ENCODE peak calls at places on chromosomes 2 and 18, in nine cellular contexts. Z is Peyer's patch, F is lower lobe of right lung, M is A549, L is lung, W is right lobe of liver, J is psoas muscle, A is foreskin fibroblast, C is cardiac muscle cell. I is an unnamed sample.

GRCh38 chr2:137262600-137262999 is 497.3 kb downstream of the THSD7B start:
- DNase-seq in Z (no peak), F (no peak), M (no peak), L (no peak), W (no peak), J (no peak), A (no peak), C (no peak), I (no peak)

GRCh38 chr2:47112665-47113435 is 42.3 kb downstream of the STPG4 start:
- DNase-seq in Z (no peak), F (no peak), M (no peak), L (no peak), W (no peak), J (no peak), A (no peak), C (no peak), I (no peak)

GRCh38 chr18:1846640-1847039 is 724.7 kb downstream of the METTL4 start:
- DNase-seq in Z (no peak), F (no peak), M (no peak), L (no peak), W (no peak), J (no peak), A (no peak), C (peak), I (no peak)

GRCh38 chr18:69795785-69796184 is 151.9 kb downstream of the CD226 start:
- DNase-seq in Z (no peak), F (no peak), M (no peak), L (no peak), W (no peak), J (no peak), A (peak), C (no peak), I (no peak)

GRCh38 chr2:200913654-200914053 is 24.5 kb downstream of the NIF3L1 start:
- DNase-seq in Z (no peak), F (no peak), M (no peak), L (no peak), W (no peak), J (no peak), A (peak), C (peak), I (no peak)

GRCh38 chr18:62739911-62740310 is 24.6 kb downstream of the PHLPP1 start:
- DNase-seq in Z (no peak), F (no peak), M (no peak), L (no peak), W (peak), J (no peak), A (no peak), C (no peak), I (peak)

GRCh38 chr2:204187513-204188088 is 251.0 kb downstream of the ICOS start:
- DNase-seq in Z (no peak), F (no peak), M (no peak), L (no peak), W (no peak), J (no peak), A (no peak), C (no peak), I (no peak)

GRCh38 chr2:241965931-241966412 is 96.4 kb downstream of the RTP5 start:
- DNase-seq in Z (peak), F (no peak), M (no peak), L (peak), W (peak), J (no peak), A (peak), C (peak), I (no peak)

GRCh38 chr2:235852528-235852920 is 315.7 kb downstream of the GBX2 start:
- DNase-seq in Z (no peak), F (no peak), M (no peak), L (no peak), W (no peak), J (no peak), A (no peak), C (no peak), I (no peak)

GRCh38 chr2:204871246-204871953 is 326.1 kb downstream of the PARD3B start:
- DNase-seq in Z (no peak), F (no peak), M (peak), L (no peak), W (no peak), J (no peak), A (peak), C (peak), I (no peak)

GRCh38 chr18:58180738-58181353 is 136.8 kb downstream of the NEDD4L start:
- DNase-seq in Z (no peak), F (no peak), M (peak), L (no peak), W (peak), J (no peak), A (peak), C (peak), I (peak)

GRCh38 chr2:3145471-3146027 is 232.1 kb downstream of the EIPR1 start:
- DNase-seq in Z (no peak), F (no peak), M (no peak), L (no peak), W (no peak), J (no peak), A (no peak), C (no peak), I (no peak)

GRCh38 chr18:24227976-24228660 is 89.3 kb downstream of the CABYR start:
- DNase-seq in Z (no peak), F (no peak), M (peak), L (no peak), W (no peak), J (no peak), A (peak), C (no peak), I (no peak)

GRCh38 chr2:120267348-120267747 is 14.7 kb downstream of the RALB start:
- DNase-seq in Z (no peak), F (no peak), M (no peak), L (no peak), W (no peak), J (no peak), A (no peak), C (no peak), I (no peak)

GRCh38 chr2:35428548-35428947 is 927.0 kb upstream of the CRIM1 start:
- DNase-seq in Z (no peak), F (peak), M (peak), L (no peak), W (no peak), J (no peak), A (no peak), C (peak), I (peak)

GRCh38 chr2:181058378-181059269 is 78.2 kb downstream of the UBE2E3 start:
- DNase-seq in Z (no peak), F (no peak), M (peak), L (no peak), W (no peak), J (no peak), A (peak), C (peak), I (no peak)

GRCh38 chr2:226797289-226797988 is 2.2 kb downstream of the IRS1 start:
- DNase-seq in Z (peak), F (peak), M (no peak), L (no peak), W (peak), J (peak), A (peak), C (no peak), I (no peak)

GRCh38 chr2:147368306-147368705 is 476.5 kb upstream of the ACVR2A start:
- DNase-seq in Z (no peak), F (no peak), M (no peak), L (no peak), W (no peak), J (no peak), A (no peak), C (peak), I (no peak)

GRCh38 chr2:223560704-223561435 is 41.3 kb downstream of the SCG2 start:
- DNase-seq in Z (no peak), F (no peak), M (peak), L (no peak), W (no peak), J (no peak), A (peak), C (no peak), I (no peak)

GRCh38 chr2:171491292-171491691 is 31.0 kb upstream of the CYBRD1 start:
- DNase-seq in Z (no peak), F (no peak), M (no peak), L (no peak), W (no peak), J (no peak), A (peak), C (no peak), I (no peak)

GRCh38 chr2:158745067-158745865 is 49.9 kb upstream of the DAPL1 start:
- DNase-seq in Z (no peak), F (no peak), M (peak), L (no peak), W (peak), J (no peak), A (peak), C (peak), I (no peak)
- TF ChIP-seq CTCF in Z (peak), F (peak), M (peak), L (peak), W (peak), J (peak), A (peak), C (peak), I (peak)

GRCh38 chr2:80002761-80003160 is 301.8 kb downstream of the LRRTM1 start:
- DNase-seq in Z (no peak), F (no peak), M (no peak), L (no peak), W (no peak), J (no peak), A (no peak), C (no peak), I (no peak)
- H3K4me3 ChIP-seq in Z (no peak), F (no peak), M (no peak), L (no peak), W (no peak), J (no peak), A (no peak), C (no peak), I (no peak)

GRCh38 chr2:85619617-85620016 is 3.6 kb downstream of the USP39 start:
- DNase-seq in Z (no peak), F (no peak), M (no peak), L (no peak), W (no peak), J (no peak), A (no peak), C (no peak), I (no peak)

GRCh38 chr2:85615413-85615728 is 615 bp upstream of the USP39 start:
- DNase-seq in Z (no peak), F (no peak), M (no peak), L (no peak), W (no peak), J (no peak), A (no peak), C (no peak), I (no peak)

GRCh38 chr2:85623991-85624390 is 8.0 kb downstream of the USP39 start:
- DNase-seq in Z (no peak), F (no peak), M (no peak), L (no peak), W (no peak), J (no peak), A (no peak), C (no peak), I (no peak)

GRCh38 chr2:85621338-85621737 is 5.4 kb downstream of the USP39 start:
- DNase-seq in Z (no peak), F (no peak), M (no peak), L (no peak), W (no peak), J (no peak), A (no peak), C (no peak), I (no peak)
- TF ChIP-seq CTCF in Z (no peak), F (no peak), M (no peak), L (no peak), W (no peak), J (no peak), A (no peak), C (no peak), I (no peak)

GRCh38 chr2:240818543-240819403 is 1.2 kb downstream of the KIF1A start:
- DNase-seq in Z (no peak), F (no peak), M (no peak), L (no peak), W (peak), J (no peak), A (no peak), C (no peak), I (no peak)

GRCh38 chr2:240819404-240820013 is 510 bp downstream of the KIF1A start:
- DNase-seq in Z (no peak), F (no peak), M (no peak), L (no peak), W (no peak), J (no peak), A (no peak), C (no peak), I (no peak)

GRCh38 chr2:240820607-240821428 is 799 bp upstream of the KIF1A start:
- DNase-seq in Z (peak), F (no peak), M (peak), L (no peak), W (no peak), J (no peak), A (no peak), C (no peak), I (no peak)

GRCh38 chr2:240821429-240821778 is 1.4 kb upstream of the KIF1A start:
- DNase-seq in Z (no peak), F (no peak), M (no peak), L (no peak), W (no peak), J (no peak), A (no peak), C (no peak), I (no peak)

GRCh38 chr2:240820014-240820606 is at the start of gene KIF1A:
- DNase-seq in Z (peak), F (no peak), M (no peak), L (no peak), W (no peak), J (no peak), A (no peak), C (no peak), I (no peak)
- H3K4me3 ChIP-seq in Z (peak), F (peak), M (peak), L (no peak), W (no peak), J (peak), A (no peak), C (peak), I (peak)

GRCh38 chr18:4842287-4842686 is 354.8 kb downstream of the AKAIN1 start:
- DNase-seq in Z (no peak), F (no peak), M (no peak), L (no peak), W (no peak), J (no peak), A (no peak), C (no peak), I (no peak)
- TF ChIP-seq CTCF in Z (no peak), F (no peak), M (no peak), L (no peak), W (no peak), J (no peak), A (no peak), C (no peak), I (no peak)

GRCh38 chr2:1742680-1743395 is 1.5 kb downstream of the PXDN start:
- DNase-seq in Z (peak), F (peak), M (peak), L (peak), W (peak), J (peak), A (peak), C (peak), I (peak)
- H3K4me3 ChIP-seq in Z (peak), F (peak), M (peak), L (peak), W (peak), J (peak), A (peak), C (peak), I (peak)

GRCh38 chr2:174984561-174984960 is 20.6 kb downstream of the CHN1 start:
- DNase-seq in Z (no peak), F (no peak), M (no peak), L (no peak), W (no peak), J (no peak), A (peak), C (no peak), I (no peak)
- TF ChIP-seq CTCF in Z (no peak), F (no peak), M (no peak), L (no peak), W (no peak), J (no peak), A (no peak), C (no peak), I (no peak)

GRCh38 chr2:54656863-54657262 is 66.6 kb upstream of the EML6 start:
- DNase-seq in Z (no peak), F (no peak), M (no peak), L (no peak), W (no peak), J (no peak), A (no peak), C (no peak), I (no peak)
- H3K4me3 ChIP-seq in Z (no peak), F (no peak), M (no peak), L (no peak), W (no peak), J (no peak), A (no peak), C (no peak), I (no peak)

DNA sequence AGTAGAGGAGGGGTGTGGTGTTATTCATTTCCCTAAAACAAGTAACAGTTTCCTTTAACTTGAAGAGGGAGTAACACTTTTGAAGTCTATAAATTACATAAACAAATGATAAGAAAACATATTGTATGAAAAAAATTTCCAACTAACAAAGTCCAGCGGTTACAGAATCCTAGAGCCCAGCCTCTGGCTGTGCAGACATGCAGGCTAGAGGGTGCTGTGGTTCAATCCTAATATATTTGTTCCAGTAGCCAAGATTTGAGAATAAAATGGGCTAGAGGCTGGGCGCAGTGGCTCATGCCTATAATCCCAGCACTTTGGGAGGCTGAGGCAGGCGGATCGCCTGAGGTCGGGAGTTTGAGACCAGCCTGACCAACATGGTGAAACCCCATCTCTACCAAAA is 56.9 kb downstream of the WDR75 start:
- DNase-seq in Z (no peak), F (no peak), M (peak), L (no peak), W (no peak), J (no peak), A (no peak), C (peak), I (no peak)
- TF ChIP-seq CTCF in Z (no peak), F (peak), M (no peak), L (no peak), W (peak), J (peak), A (no peak), C (peak), I (peak)